ENCODE peak calls at places on chromosome 6, in five cellular contexts. One of them, this sample, is unnamed.

GRCh38 chr6:34543421-34543820 is 12.7 kb downstream of the SPDEF start:
- DNase-seq in CD8-positive, alpha-beta T cell: no peak
- DNase-seq in mucosa of descending colon: no peak
- DNase-seq in fibroblast of mammary gland: peak
- DNase-seq in fibroblast of lung: peak
- DNase-seq in this sample: peak

GRCh38 chr6:145374566-145374965 is 360.8 kb downstream of the EPM2A start:
- DNase-seq in CD8-positive, alpha-beta T cell: no peak
- DNase-seq in mucosa of descending colon: no peak
- DNase-seq in fibroblast of mammary gland: no peak
- DNase-seq in fibroblast of lung: no peak
- DNase-seq in this sample: no peak

GRCh38 chr6:150775804-150776203 is 89.7 kb upstream of the MTHFD1L start:
- DNase-seq in CD8-positive, alpha-beta T cell: no peak
- DNase-seq in mucosa of descending colon: no peak
- DNase-seq in fibroblast of mammary gland: no peak
- DNase-seq in fibroblast of lung: no peak
- DNase-seq in this sample: no peak

GRCh38 chr6:149967591-149967990 is 3.8 kb downstream of the ULBP1 start:
- DNase-seq in CD8-positive, alpha-beta T cell: no peak
- DNase-seq in mucosa of descending colon: no peak
- DNase-seq in fibroblast of mammary gland: no peak
- DNase-seq in fibroblast of lung: no peak
- DNase-seq in this sample: no peak

GRCh38 chr6:147156799-147157382 is 47.3 kb upstream of the STXBP5 start:
- DNase-seq in CD8-positive, alpha-beta T cell: no peak
- DNase-seq in mucosa of descending colon: no peak
- DNase-seq in fibroblast of mammary gland: peak
- DNase-seq in fibroblast of lung: peak
- DNase-seq in this sample: no peak

GRCh38 chr6:93139408-93140081 is 279.8 kb downstream of the EPHA7 start:
- DNase-seq in CD8-positive, alpha-beta T cell: no peak
- DNase-seq in mucosa of descending colon: no peak
- DNase-seq in fibroblast of mammary gland: no peak
- DNase-seq in fibroblast of lung: no peak
- DNase-seq in this sample: no peak

GRCh38 chr6:125994659-125995488 is 8.5 kb downstream of the TRMT11 start:
- DNase-seq in CD8-positive, alpha-beta T cell: no peak
- DNase-seq in mucosa of descending colon: no peak
- DNase-seq in fibroblast of mammary gland: no peak
- DNase-seq in fibroblast of lung: no peak
- DNase-seq in this sample: no peak

GRCh38 chr6:96675617-96676016 is 112.7 kb downstream of the FHL5 start:
- DNase-seq in CD8-positive, alpha-beta T cell: no peak
- DNase-seq in mucosa of descending colon: no peak
- DNase-seq in fibroblast of mammary gland: no peak
- DNase-seq in fibroblast of lung: no peak
- DNase-seq in this sample: no peak

GRCh38 chr6:111992851-111993250 is 61.1 kb upstream of the CCN6 start:
- DNase-seq in CD8-positive, alpha-beta T cell: peak
- DNase-seq in mucosa of descending colon: no peak
- DNase-seq in fibroblast of mammary gland: peak
- DNase-seq in fibroblast of lung: no peak
- DNase-seq in this sample: no peak

GRCh38 chr6:167056370-167056769 is 57.2 kb downstream of the CEP43 start:
- DNase-seq in CD8-positive, alpha-beta T cell: no peak
- DNase-seq in mucosa of descending colon: peak
- DNase-seq in fibroblast of mammary gland: peak
- DNase-seq in fibroblast of lung: no peak
- DNase-seq in this sample: no peak

GRCh38 chr6:23650676-23651075 is 475.3 kb upstream of the NRSN1 start:
- DNase-seq in CD8-positive, alpha-beta T cell: no peak
- DNase-seq in mucosa of descending colon: peak
- DNase-seq in fibroblast of mammary gland: no peak
- DNase-seq in fibroblast of lung: no peak
- DNase-seq in this sample: no peak

GRCh38 chr6:105606871-105607421 is 204.1 kb upstream of the PREP start:
- DNase-seq in CD8-positive, alpha-beta T cell: no peak
- DNase-seq in mucosa of descending colon: no peak
- DNase-seq in fibroblast of mammary gland: no peak
- DNase-seq in fibroblast of lung: no peak
- DNase-seq in this sample: no peak

GRCh38 chr6:3752538-3753227 is 1.2 kb upstream of the PXDC1 start:
- DNase-seq in CD8-positive, alpha-beta T cell: no peak
- DNase-seq in mucosa of descending colon: no peak
- DNase-seq in fibroblast of mammary gland: no peak
- DNase-seq in fibroblast of lung: no peak
- DNase-seq in this sample: no peak

GRCh38 chr6:158705386-158706126 is 55.7 kb downstream of the SYTL3 start:
- DNase-seq in CD8-positive, alpha-beta T cell: no peak
- DNase-seq in mucosa of descending colon: no peak
- DNase-seq in fibroblast of mammary gland: no peak
- DNase-seq in fibroblast of lung: no peak
- DNase-seq in this sample: no peak

GRCh38 chr6:97401533-97401932 is 118.5 kb upstream of the MMS22L start:
- DNase-seq in CD8-positive, alpha-beta T cell: no peak
- DNase-seq in mucosa of descending colon: no peak
- DNase-seq in fibroblast of mammary gland: peak
- DNase-seq in fibroblast of lung: no peak
- DNase-seq in this sample: no peak

GRCh38 chr6:42727627-42728026 is 5.2 kb upstream of the PRPH2 start:
- DNase-seq in CD8-positive, alpha-beta T cell: no peak
- DNase-seq in mucosa of descending colon: peak
- DNase-seq in fibroblast of mammary gland: no peak
- DNase-seq in fibroblast of lung: peak
- DNase-seq in this sample: no peak

GRCh38 chr6:42441059-42441471 is 10.7 kb downstream of the TRERF1 start:
- DNase-seq in CD8-positive, alpha-beta T cell: no peak
- DNase-seq in mucosa of descending colon: no peak
- DNase-seq in fibroblast of mammary gland: peak
- DNase-seq in fibroblast of lung: peak
- DNase-seq in this sample: peak

GRCh38 chr6:129490551-129491245 is 219.3 kb downstream of the ARHGAP18 start:
- DNase-seq in CD8-positive, alpha-beta T cell: peak
- DNase-seq in mucosa of descending colon: peak
- DNase-seq in fibroblast of mammary gland: peak
- DNase-seq in fibroblast of lung: peak
- DNase-seq in this sample: peak

GRCh38 chr6:43771858-43772570 is 2.0 kb downstream of the VEGFA start:
- DNase-seq in CD8-positive, alpha-beta T cell: no peak
- DNase-seq in mucosa of descending colon: peak
- DNase-seq in fibroblast of mammary gland: no peak
- DNase-seq in fibroblast of lung: peak
- DNase-seq in this sample: no peak

GRCh38 chr6:16154904-16155303 is 26.0 kb downstream of the MYLIP start:
- DNase-seq in CD8-positive, alpha-beta T cell: no peak
- DNase-seq in mucosa of descending colon: no peak
- DNase-seq in fibroblast of mammary gland: peak
- DNase-seq in fibroblast of lung: peak
- DNase-seq in this sample: peak

GRCh38 chr6:167720456-167721285 is 106.0 kb upstream of the AFDN start:
- DNase-seq in CD8-positive, alpha-beta T cell: no peak
- DNase-seq in mucosa of descending colon: no peak
- DNase-seq in fibroblast of mammary gland: no peak
- DNase-seq in fibroblast of lung: no peak
- DNase-seq in this sample: no peak

GRCh38 chr6:53015486-53015885 is 20.4 kb upstream of the GSTA4 start:
- DNase-seq in CD8-positive, alpha-beta T cell: no peak
- DNase-seq in mucosa of descending colon: no peak
- DNase-seq in fibroblast of mammary gland: no peak
- DNase-seq in fibroblast of lung: no peak
- DNase-seq in this sample: no peak

GRCh38 chr6:15623282-15624116 is 39.3 kb downstream of the DTNBP1 start:
- DNase-seq in CD8-positive, alpha-beta T cell: no peak
- DNase-seq in mucosa of descending colon: no peak
- DNase-seq in fibroblast of mammary gland: peak
- DNase-seq in fibroblast of lung: peak
- DNase-seq in this sample: no peak

GRCh38 chr6:138563650-138564049 is 64.4 kb upstream of the NHSL1 start:
- DNase-seq in CD8-positive, alpha-beta T cell: no peak
- DNase-seq in mucosa of descending colon: no peak
- DNase-seq in fibroblast of mammary gland: no peak
- DNase-seq in fibroblast of lung: no peak
- DNase-seq in this sample: no peak

GRCh38 chr6:2848851-2849250 is 7.2 kb upstream of the SERPINB1 start:
- DNase-seq in CD8-positive, alpha-beta T cell: peak
- DNase-seq in mucosa of descending colon: peak
- DNase-seq in fibroblast of mammary gland: no peak
- DNase-seq in fibroblast of lung: no peak
- DNase-seq in this sample: no peak

GRCh38 chr6:107716688-107717089 is 107.4 kb downstream of the SCML4 start:
- DNase-seq in CD8-positive, alpha-beta T cell: peak
- DNase-seq in mucosa of descending colon: peak
- DNase-seq in fibroblast of mammary gland: peak
- DNase-seq in fibroblast of lung: peak
- DNase-seq in this sample: no peak

GRCh38 chr6:3977875-3978711 is 100.8 kb downstream of the FAM217A start:
- DNase-seq in CD8-positive, alpha-beta T cell: peak
- DNase-seq in mucosa of descending colon: peak
- DNase-seq in fibroblast of mammary gland: peak
- DNase-seq in fibroblast of lung: peak
- DNase-seq in this sample: peak

GRCh38 chr6:1179571-1180459 is 132.1 kb upstream of the FOXQ1 start:
- DNase-seq in CD8-positive, alpha-beta T cell: no peak
- DNase-seq in mucosa of descending colon: no peak
- DNase-seq in fibroblast of mammary gland: no peak
- DNase-seq in fibroblast of lung: no peak
- DNase-seq in this sample: no peak

GRCh38 chr6:44667668-44668390 is 280.3 kb downstream of the CDC5L start:
- DNase-seq in CD8-positive, alpha-beta T cell: peak
- DNase-seq in mucosa of descending colon: peak
- DNase-seq in fibroblast of mammary gland: no peak
- DNase-seq in fibroblast of lung: no peak
- DNase-seq in this sample: no peak

GRCh38 chr6:5996701-5997419 is 9.9 kb downstream of the NRN1 start:
- DNase-seq in CD8-positive, alpha-beta T cell: no peak
- DNase-seq in mucosa of descending colon: no peak
- DNase-seq in fibroblast of mammary gland: peak
- DNase-seq in fibroblast of lung: no peak
- DNase-seq in this sample: no peak

GRCh38 chr6:155079985-155080452 is 84.9 kb downstream of the TIAM2 start:
- DNase-seq in CD8-positive, alpha-beta T cell: no peak
- DNase-seq in mucosa of descending colon: no peak
- DNase-seq in fibroblast of mammary gland: peak
- DNase-seq in fibroblast of lung: no peak
- DNase-seq in this sample: no peak

GRCh38 chr6:67068781-67069180 is 1361.8 kb upstream of the EYS start:
- DNase-seq in CD8-positive, alpha-beta T cell: no peak
- DNase-seq in mucosa of descending colon: no peak
- DNase-seq in fibroblast of mammary gland: no peak
- DNase-seq in fibroblast of lung: no peak
- DNase-seq in this sample: no peak

GRCh38 chr6:78513856-78514255 is 353.5 kb upstream of the IRAK1BP1 start:
- DNase-seq in CD8-positive, alpha-beta T cell: no peak
- DNase-seq in mucosa of descending colon: no peak
- DNase-seq in fibroblast of mammary gland: no peak
- DNase-seq in fibroblast of lung: no peak
- DNase-seq in this sample: no peak

GRCh38 chr6:32254761-32255211 is 30.9 kb upstream of the NOTCH4 start:
- DNase-seq in CD8-positive, alpha-beta T cell: no peak
- DNase-seq in mucosa of descending colon: no peak
- DNase-seq in fibroblast of mammary gland: no peak
- DNase-seq in fibroblast of lung: no peak
- DNase-seq in this sample: no peak

GRCh38 chr6:22467645-22468044 is 101.7 kb upstream of the HDGFL1 start:
- DNase-seq in CD8-positive, alpha-beta T cell: no peak
- DNase-seq in mucosa of descending colon: no peak
- DNase-seq in fibroblast of mammary gland: no peak
- DNase-seq in fibroblast of lung: no peak
- DNase-seq in this sample: no peak

GRCh38 chr6:162940426-162940825 is 212.7 kb downstream of the PACRG start:
- DNase-seq in CD8-positive, alpha-beta T cell: no peak
- DNase-seq in mucosa of descending colon: no peak
- DNase-seq in fibroblast of mammary gland: peak
- DNase-seq in fibroblast of lung: peak
- DNase-seq in this sample: no peak

GRCh38 chr6:63554782-63555181 is 17.5 kb upstream of the LOC128125822 start:
- DNase-seq in CD8-positive, alpha-beta T cell: no peak
- DNase-seq in mucosa of descending colon: no peak
- DNase-seq in fibroblast of mammary gland: no peak
- DNase-seq in fibroblast of lung: no peak
- DNase-seq in this sample: no peak

GRCh38 chr6:45830441-45831139 is 185.1 kb downstream of the CLIC5 start:
- DNase-seq in CD8-positive, alpha-beta T cell: no peak
- DNase-seq in mucosa of descending colon: peak
- DNase-seq in fibroblast of mammary gland: peak
- DNase-seq in fibroblast of lung: no peak
- DNase-seq in this sample: no peak

GRCh38 chr6:123956492-123957139 is 153.0 kb downstream of the NKAIN2 start:
- DNase-seq in CD8-positive, alpha-beta T cell: no peak
- DNase-seq in mucosa of descending colon: no peak
- DNase-seq in fibroblast of mammary gland: no peak
- DNase-seq in fibroblast of lung: no peak
- DNase-seq in this sample: no peak
- H3K4me3 ChIP-seq in CD8-positive, alpha-beta T cell: no peak
- H3K4me3 ChIP-seq in mucosa of descending colon: no peak
- H3K4me3 ChIP-seq in fibroblast of mammary gland: no peak
- H3K4me3 ChIP-seq in fibroblast of lung: no peak
- H3K4me3 ChIP-seq in this sample: no peak

GRCh38 chr6:161228911-161229591 is 44.8 kb downstream of the AGPAT4 start:
- DNase-seq in CD8-positive, alpha-beta T cell: no peak
- DNase-seq in mucosa of descending colon: no peak
- DNase-seq in fibroblast of mammary gland: peak
- DNase-seq in fibroblast of lung: peak
- DNase-seq in this sample: peak
- H3K4me3 ChIP-seq in CD8-positive, alpha-beta T cell: no peak
- H3K4me3 ChIP-seq in mucosa of descending colon: no peak
- H3K4me3 ChIP-seq in fibroblast of mammary gland: peak
- H3K4me3 ChIP-seq in fibroblast of lung: no peak
- H3K4me3 ChIP-seq in this sample: peak

GRCh38 chr6:90284236-90284744 is 12.4 kb downstream of the BACH2 start:
- DNase-seq in CD8-positive, alpha-beta T cell: no peak
- DNase-seq in mucosa of descending colon: peak
- DNase-seq in fibroblast of mammary gland: peak
- DNase-seq in fibroblast of lung: peak
- DNase-seq in this sample: peak
- H3K4me3 ChIP-seq in CD8-positive, alpha-beta T cell: peak
- H3K4me3 ChIP-seq in mucosa of descending colon: no peak
- H3K4me3 ChIP-seq in fibroblast of mammary gland: peak
- H3K4me3 ChIP-seq in fibroblast of lung: peak
- H3K4me3 ChIP-seq in this sample: peak

GRCh38 chr6:39555136-39555535 is 170.1 kb downstream of the KIF6 start:
- DNase-seq in CD8-positive, alpha-beta T cell: no peak
- DNase-seq in mucosa of descending colon: no peak
- DNase-seq in fibroblast of mammary gland: no peak
- DNase-seq in fibroblast of lung: no peak
- DNase-seq in this sample: no peak

GRCh38 chr6:39558079-39558478 is 167.1 kb downstream of the KIF6 start:
- DNase-seq in CD8-positive, alpha-beta T cell: no peak
- DNase-seq in mucosa of descending colon: no peak
- DNase-seq in fibroblast of mammary gland: no peak
- DNase-seq in fibroblast of lung: no peak
- DNase-seq in this sample: no peak

GRCh38 chr6:39560915-39561314 is 164.3 kb downstream of the KIF6 start:
- DNase-seq in CD8-positive, alpha-beta T cell: no peak
- DNase-seq in mucosa of descending colon: no peak
- DNase-seq in fibroblast of mammary gland: no peak
- DNase-seq in fibroblast of lung: no peak
- DNase-seq in this sample: no peak

GRCh38 chr6:39561536-39562266 is 163.5 kb downstream of the KIF6 start:
- DNase-seq in CD8-positive, alpha-beta T cell: no peak
- DNase-seq in mucosa of descending colon: no peak
- DNase-seq in fibroblast of mammary gland: no peak
- DNase-seq in fibroblast of lung: peak
- DNase-seq in this sample: no peak

GRCh38 chr6:39558791-39559190 is 166.4 kb downstream of the KIF6 start:
- DNase-seq in CD8-positive, alpha-beta T cell: no peak
- DNase-seq in mucosa of descending colon: no peak
- DNase-seq in fibroblast of mammary gland: no peak
- DNase-seq in fibroblast of lung: no peak
- DNase-seq in this sample: no peak
- H3K4me3 ChIP-seq in CD8-positive, alpha-beta T cell: no peak
- H3K4me3 ChIP-seq in mucosa of descending colon: no peak
- H3K4me3 ChIP-seq in fibroblast of mammary gland: no peak
- H3K4me3 ChIP-seq in fibroblast of lung: no peak
- H3K4me3 ChIP-seq in this sample: no peak

This sample was measured in AG04450.